ENCODE peak calls at places on chromosomes 6 and 20, in nine cellular contexts. E is mucosa of descending colon; U is stimulated activated CD4-positive, alpha-beta T cell treated with anti-CD3 and anti-CD28 coated beads, Interleukin-4, amount 100 ng/mL, for 4 hours; W is ACHN; T is KBM-7; Q is ELR; S is left cardiac atrium; Z is bronchial epithelial cell; C is dorsolateral prefrontal cortex. G is an unnamed sample.
A peak's percentile ranks its signal among the peaks of the same experiment; 100 is the strongest.

GRCh38 chr20:33262658-33263065 is 20.4 kb upstream of the BPIFB1 start:
- DNase-seq in E (peak; percentile 30), U (no peak), W (peak; percentile 63), T (peak; percentile 57), Q (peak; percentile 80), S (no peak), Z (peak; percentile 52), C (peak; percentile 61), G (peak; percentile 55)

GRCh38 chr6:16985484-16986284 is 116.2 kb upstream of the STMND1 start:
- DNase-seq in E (no peak), U (no peak), W (no peak), T (no peak), Q (peak; percentile 37), S (peak; percentile 36), Z (peak; percentile 78), C (no peak), G (no peak)

GRCh38 chr6:43736844-43737243 is 33.2 kb upstream of the VEGFA start:
- DNase-seq in E (no peak), U (no peak), W (no peak), T (no peak), Q (no peak), S (no peak), Z (no peak), C (no peak), G (no peak)

GRCh38 chr20:33524261-33524660 is 34.4 kb downstream of the CBFA2T2 start:
- DNase-seq in E (no peak), U (no peak), W (no peak), T (peak; percentile 58), Q (no peak), S (no peak), Z (no peak), C (no peak), G (no peak)

GRCh38 chr6:31663087-31663960 is 1.5 kb downstream of the GPANK1 start:
- DNase-seq in E (no peak), U (no peak), W (no peak), T (no peak), Q (peak; percentile 84), S (no peak), Z (peak; percentile 64), C (no peak), G (no peak)

GRCh38 chr6:168877821-168878282 is 375.8 kb downstream of the THBS2 start:
- DNase-seq in E (peak; percentile 80), U (no peak), W (no peak), T (no peak), Q (no peak), S (no peak), Z (peak; percentile 11), C (no peak), G (no peak)

GRCh38 chr20:47358052-47358671 is 1.7 kb upstream of the ZMYND8 start:
- DNase-seq in E (no peak), U (no peak), W (peak; percentile 36), T (no peak), Q (no peak), S (no peak), Z (no peak), C (no peak), G (peak; percentile 61)

GRCh38 chr20:25042531-25043498 is 15.1 kb downstream of the ACSS1 start:
- DNase-seq in E (peak; percentile 24), U (no peak), W (no peak), T (peak; percentile 93), Q (no peak), S (peak; percentile 59), Z (no peak), C (peak; percentile 46), G (no peak)

GRCh38 chr6:35168461-35168861 is 27.3 kb upstream of the TCP11 start:
- DNase-seq in E (no peak), U (no peak), W (no peak), T (no peak), Q (no peak), S (no peak), Z (no peak), C (no peak), G (no peak)

GRCh38 chr6:163485388-163485851 is 70.9 kb downstream of the QKI start:
- DNase-seq in E (no peak), U (no peak), W (no peak), T (no peak), Q (no peak), S (no peak), Z (no peak), C (no peak), G (peak; percentile 73)

GRCh38 chr20:20253744-20254330 is 114.1 kb upstream of the INSM1 start:
- DNase-seq in E (no peak), U (no peak), W (no peak), T (no peak), Q (no peak), S (no peak), Z (no peak), C (no peak), G (no peak)

GRCh38 chr6:168158280-168158979 is 79.4 kb upstream of the FRMD1 start:
- DNase-seq in E (no peak), U (no peak), W (no peak), T (no peak), Q (no peak), S (no peak), Z (no peak), C (no peak), G (no peak)

GRCh38 chr6:41780623-41781301 is at the start of gene PRICKLE4:
- DNase-seq in E (peak; percentile 69), U (no peak), W (peak; percentile 50), T (no peak), Q (peak; percentile 40), S (peak; percentile 60), Z (peak; percentile 52), C (no peak), G (peak; percentile 68)

GRCh38 chr20:57698191-57698866 is 11.5 kb downstream of the PMEPA1 start:
- DNase-seq in E (peak; percentile 66), U (peak; percentile 85), W (peak; percentile 96), T (no peak), Q (peak; percentile 98), S (no peak), Z (peak; percentile 100), C (no peak), G (no peak)

GRCh38 chr6:1970151-1970561 is 275.2 kb downstream of the GMDS start:
- DNase-seq in E (no peak), U (no peak), W (no peak), T (no peak), Q (no peak), S (no peak), Z (no peak), C (no peak), G (no peak)

GRCh38 chr6:114471450-114471849 is 128.6 kb upstream of the HS3ST5 start:
- DNase-seq in E (no peak), U (no peak), W (no peak), T (no peak), Q (no peak), S (no peak), Z (no peak), C (no peak), G (no peak)

GRCh38 chr20:4607287-4607713 is 114.4 kb upstream of the PRND start:
- DNase-seq in E (peak; percentile 66), U (peak; percentile 52), W (peak; percentile 52), T (peak; percentile 72), Q (peak; percentile 78), S (no peak), Z (peak; percentile 57), C (no peak), G (peak; percentile 80)

GRCh38 chr6:13986700-13987399 is 62.1 kb downstream of the RNF182 start:
- DNase-seq in E (no peak), U (no peak), W (no peak), T (no peak), Q (no peak), S (no peak), Z (no peak), C (no peak), G (no peak)

GRCh38 chr20:51456511-51457280 is 85.8 kb downstream of the NFATC2 start:
- DNase-seq in E (peak; percentile 92), U (no peak), W (peak; percentile 95), T (peak; percentile 51), Q (peak; percentile 98), S (peak; percentile 95), Z (peak; percentile 91), C (peak; percentile 77), G (peak; percentile 15)

GRCh38 chr6:158784505-158784904 is 34.7 kb downstream of the EZR start:
- DNase-seq in E (no peak), U (no peak), W (peak; percentile 74), T (no peak), Q (peak; percentile 84), S (no peak), Z (peak; percentile 89), C (no peak), G (no peak)

GRCh38 chr6:89385156-89385667 is 26.9 kb downstream of the RRAGD start:
- DNase-seq in E (no peak), U (no peak), W (peak; percentile 7), T (no peak), Q (peak; percentile 52), S (no peak), Z (peak; percentile 92), C (no peak), G (no peak)

GRCh38 chr20:44085616-44086434 is 101.2 kb downstream of the JPH2 start:
- DNase-seq in E (no peak), U (no peak), W (no peak), T (no peak), Q (no peak), S (no peak), Z (no peak), C (no peak), G (no peak)

GRCh38 chr20:45405566-45406259 is 2.4 kb upstream of the DBNDD2 start:
- DNase-seq in E (peak; percentile 61), U (no peak), W (peak; percentile 16), T (no peak), Q (peak; percentile 67), S (peak; percentile 71), Z (peak; percentile 52), C (no peak), G (peak; percentile 34)

GRCh38 chr6:31008165-31008564 is 2.1 kb upstream of the MUC22 start:
- DNase-seq in E (no peak), U (no peak), W (peak; percentile 46), T (no peak), Q (no peak), S (no peak), Z (no peak), C (no peak), G (no peak)

GRCh38 chr6:4291453-4292403 is 156.4 kb upstream of the ECI2 start:
- DNase-seq in E (no peak), U (no peak), W (peak; percentile 13), T (no peak), Q (peak; percentile 52), S (no peak), Z (peak; percentile 32), C (no peak), G (peak; percentile 63)

GRCh38 chr6:100633096-100633766 is 168.5 kb upstream of the SIM1 start:
- DNase-seq in E (no peak), U (no peak), W (peak; percentile 89), T (no peak), Q (peak; percentile 90), S (no peak), Z (peak; percentile 93), C (no peak), G (no peak)

GRCh38 chr6:88074791-88075190 is 27.1 kb downstream of the SPACA1 start:
- DNase-seq in E (no peak), U (no peak), W (no peak), T (no peak), Q (no peak), S (no peak), Z (no peak), C (no peak), G (no peak)

GRCh38 chr20:22404609-22405170 is 179.7 kb downstream of the FOXA2 start:
- DNase-seq in E (no peak), U (no peak), W (no peak), T (no peak), Q (no peak), S (no peak), Z (no peak), C (no peak), G (peak; percentile 49)

GRCh38 chr6:111764238-111765182 is 108.7 kb downstream of the FYN start:
- DNase-seq in E (peak; percentile 29), U (peak; percentile 64), W (no peak), T (no peak), Q (no peak), S (no peak), Z (no peak), C (no peak), G (no peak)

GRCh38 chr6:111646942-111647341 is 41.3 kb upstream of the TRAF3IP2 start:
- DNase-seq in E (no peak), U (no peak), W (no peak), T (no peak), Q (no peak), S (no peak), Z (peak; percentile 58), C (no peak), G (no peak)

GRCh38 chr6:90483116-90483839 is 103.6 kb downstream of the MAP3K7 start:
- DNase-seq in E (no peak), U (no peak), W (no peak), T (no peak), Q (peak; percentile 24), S (no peak), Z (peak; percentile 41), C (no peak), G (no peak)